ENCODE peak calls at places on chromosome 5, in seven cellular contexts. B is HepG2, X is H1, N is K562, Z is HCT116, E is SK-N-SH, T is GM12878. S is an unnamed sample.

GRCh38 chr5:164345173-164345572 is 839.8 kb downstream of the MAT2B start:
- DNase-seq in N (no peak), B (no peak), X (no peak), T (no peak), Z (no peak), E (no peak), S (peak; percentile 22)

GRCh38 chr5:172666251-172666650 is 25.2 kb downstream of the NEURL1B start:
- DNase-seq in T (no peak), N (peak; percentile 42), Z (no peak), X (no peak), B (peak; percentile 24), E (no peak), S (no peak)

GRCh38 chr5:862367-863243 is 11.8 kb upstream of the ZDHHC11 start:
- DNase-seq in B (no peak), E (no peak), X (no peak), Z (no peak), T (no peak), N (no peak), S (no peak)

GRCh38 chr5:130021000-130021399 is 116.7 kb downstream of the CHSY3 start:
- DNase-seq in T (no peak), X (no peak), B (no peak), E (no peak), Z (no peak), N (no peak), S (no peak)

GRCh38 chr5:64958757-64959391 is 190.1 kb downstream of the CWC27 start:
- DNase-seq in E (peak; percentile 11), T (no peak), N (peak; percentile 26), B (peak; percentile 11), Z (peak; percentile 7), X (no peak), S (peak; percentile 7)

GRCh38 chr5:169251685-169252084 is 49.3 kb downstream of the SLIT3 start:
- DNase-seq in B (no peak), T (no peak), E (peak; percentile 56), N (no peak), Z (no peak), X (no peak), S (no peak)

GRCh38 chr5:33474931-33475499 is 34.2 kb downstream of the TARS1 start:
- DNase-seq in N (peak; percentile 59), Z (no peak), T (no peak), X (no peak), E (no peak), B (no peak), S (no peak)

GRCh38 chr5:125148076-125148475 is 401.6 kb upstream of the ZNF608 start:
- DNase-seq in T (no peak), Z (no peak), B (no peak), N (no peak), E (no peak), X (no peak), S (no peak)

GRCh38 chr5:57435701-57436134 is 46.9 kb downstream of the ACTBL2 start:
- DNase-seq in Z (peak; percentile 37), T (no peak), X (no peak), B (peak; percentile 23), E (no peak), N (no peak), S (peak; percentile 83)

GRCh38 chr5:59810041-59810440 is 83.5 kb downstream of the PDE4D start:
- DNase-seq in X (no peak), N (peak; percentile 79), Z (peak; percentile 56), T (no peak), B (peak; percentile 16), E (peak; percentile 59), S (peak; percentile 87)

GRCh38 chr5:124162782-124163532 is 583.5 kb downstream of the ZNF608 start:
- DNase-seq in X (no peak), T (no peak), B (peak; percentile 49), N (no peak), Z (no peak), E (no peak), S (no peak)

GRCh38 chr5:115685966-115686691 is 60.3 kb upstream of the TMED7 start:
- DNase-seq in X (no peak), E (peak; percentile 6), B (no peak), T (no peak), Z (no peak), N (peak; percentile 5), S (peak; percentile 37)

GRCh38 chr5:20678814-20679298 is 690.9 kb upstream of the CDH18 start:
- DNase-seq in N (peak; percentile 12), X (no peak), T (no peak), E (no peak), Z (no peak), B (no peak), S (no peak)

DNA sequence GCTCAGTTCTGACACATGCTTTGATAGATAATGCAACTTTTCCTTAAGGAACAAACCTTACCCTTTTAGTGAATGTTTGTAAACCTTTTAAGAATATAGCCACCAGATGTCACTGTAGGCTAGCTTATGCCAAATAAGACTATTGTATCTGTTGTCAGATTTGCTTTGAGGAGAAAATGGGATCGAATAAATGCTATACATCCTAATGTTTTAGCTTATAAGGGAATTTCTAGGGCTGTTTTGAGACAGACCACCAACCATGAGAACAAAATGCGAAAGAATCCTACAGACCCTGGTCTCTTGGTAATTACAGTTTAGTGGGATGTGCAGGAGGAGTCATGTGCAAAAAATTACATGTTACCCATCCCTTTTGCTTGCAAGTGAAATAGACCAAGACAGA is 127.6 kb upstream of the NMUR2 start:
- DNase-seq in Z (peak; percentile 42), E (peak; percentile 16), T (peak; percentile 15), B (peak; percentile 33), N (peak; percentile 55), X (no peak), S (peak; percentile 55)
- TF ChIP-seq JUND in Z (no peak), E (no peak), T (no peak), B (no peak), N (no peak), X (no peak), S (no peak)

GRCh38 chr5:177592010-177592834 is at the start of gene TMED9:
- DNase-seq in B (peak; percentile 71), T (no peak), Z (peak; percentile 68), X (peak; percentile 60), E (peak; percentile 95), N (peak; percentile 92), S (peak; percentile 91)
- TF ChIP-seq JUND in B (peak; percentile 56), T (no peak), Z (no peak), X (no peak), E (no peak), N (peak; percentile 47), S (no peak)

DNA sequence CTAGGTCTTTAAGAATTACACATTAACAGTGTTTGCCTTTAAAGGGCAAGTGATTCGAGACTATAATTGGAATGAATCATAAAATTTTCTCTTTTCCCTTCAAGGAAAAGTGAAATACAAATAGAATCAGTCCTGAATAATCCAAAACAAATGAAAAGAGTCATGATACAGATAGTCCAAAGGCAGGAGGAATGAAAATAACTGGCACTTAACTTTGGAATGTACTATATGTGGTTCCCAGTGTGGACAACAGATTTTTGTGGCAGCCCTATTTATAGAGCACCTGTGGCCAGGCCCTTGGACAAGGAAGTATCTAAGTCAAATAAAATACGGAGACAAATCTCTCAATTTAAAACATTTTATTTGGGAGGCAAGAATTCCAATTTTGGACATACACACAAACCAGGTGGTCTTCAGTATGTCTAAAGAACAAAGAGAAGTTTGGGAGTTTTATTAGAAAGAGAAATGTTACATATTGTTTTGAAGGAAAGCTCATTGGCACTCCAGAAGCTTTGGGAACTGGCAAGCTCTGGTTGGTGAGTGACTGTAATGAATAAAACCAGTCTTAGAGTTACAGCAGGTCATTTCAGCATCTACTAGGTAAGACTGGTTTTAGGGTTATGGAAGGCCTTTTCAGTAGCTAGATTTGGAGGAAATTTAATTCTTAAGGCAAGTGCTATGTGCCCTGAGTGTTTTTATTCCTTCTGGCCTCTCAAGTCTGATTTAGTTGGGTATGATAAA is 116.0 kb upstream of the PAM start:
- DNase-seq in N (no peak), E (no peak), Z (no peak), T (no peak), X (no peak), B (no peak), S (no peak)
- TF ChIP-seq JUND in N (no peak), E (no peak), Z (no peak), T (no peak), X (no peak), B (no peak), S (no peak)

DNA sequence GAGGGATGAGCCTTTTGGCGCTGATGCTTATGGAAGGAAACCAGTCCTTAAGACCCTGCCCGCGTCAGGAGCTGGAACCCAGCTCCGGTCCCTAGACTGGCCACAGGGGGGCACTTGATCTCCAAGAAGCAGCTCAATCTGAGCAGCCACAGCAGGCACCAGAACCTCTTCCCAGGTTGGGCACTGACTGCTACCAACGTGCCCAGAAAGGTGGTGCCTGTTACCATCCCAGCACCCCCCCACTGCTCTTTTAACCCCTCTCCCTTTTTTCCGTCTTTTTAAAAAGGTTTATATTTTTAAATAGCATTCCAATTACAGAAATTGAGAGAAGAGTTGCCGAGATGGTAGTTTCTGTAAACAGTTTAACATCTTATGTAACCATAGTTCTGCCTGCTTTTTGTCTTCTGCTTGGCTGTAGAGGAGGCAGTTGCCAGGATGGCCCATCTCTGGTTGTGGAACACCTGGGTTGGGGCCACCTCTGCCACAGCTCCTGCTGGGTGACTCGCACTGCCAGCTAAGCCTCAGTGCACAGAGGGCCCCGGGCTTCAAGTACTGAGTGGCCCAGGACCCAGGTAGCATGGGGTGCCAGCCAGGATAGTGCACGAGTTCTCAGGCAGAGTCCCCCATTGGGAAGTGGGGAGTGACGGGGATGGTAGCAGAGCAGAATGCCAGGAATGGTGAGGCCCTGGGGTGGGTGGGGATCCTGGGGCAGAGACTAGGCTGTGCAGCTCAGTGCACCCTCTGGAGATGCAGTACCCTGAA is 62.8 kb downstream of the PFDN1 start:
- DNase-seq in N (peak; percentile 74), T (no peak), B (peak; percentile 43), X (peak; percentile 67), E (peak; percentile 67), Z (no peak), S (peak; percentile 64)
- TF ChIP-seq JUND in N (no peak), T (no peak), B (no peak), X (no peak), E (no peak), Z (no peak), S (no peak)

GRCh38 chr5:139390639-139391569 is 1.2 kb upstream of the MZB1 start:
- DNase-seq in N (no peak), B (no peak), X (no peak), Z (no peak), E (no peak), T (no peak), S (no peak)
- TF ChIP-seq JUND in N (no peak), B (no peak), X (no peak), Z (no peak), E (no peak), T (no peak), S (no peak)

GRCh38 chr5:139678751-139679750 is 30.9 kb downstream of the CXXC5 start:
- DNase-seq in B (no peak), Z (no peak), N (no peak), X (no peak), E (peak; percentile 56), T (no peak), S (no peak)

GRCh38 chr5:139676406-139676805 is 28.3 kb downstream of the CXXC5 start:
- DNase-seq in N (no peak), B (no peak), X (no peak), E (no peak), Z (no peak), T (no peak), S (no peak)

GRCh38 chr5:139676951-139677367 is 28.8 kb downstream of the CXXC5 start:
- DNase-seq in X (no peak), B (no peak), Z (no peak), N (no peak), T (no peak), E (peak; percentile 86), S (no peak)

GRCh38 chr5:139678283-139678613 is 30.1 kb downstream of the CXXC5 start:
- DNase-seq in E (no peak), T (no peak), B (no peak), N (no peak), X (no peak), Z (no peak), S (no peak)

GRCh38 chr5:139677404-139678282 is 29.5 kb downstream of the CXXC5 start:
- DNase-seq in T (no peak), Z (no peak), N (no peak), B (no peak), E (peak; percentile 91), X (no peak), S (no peak)
- TF ChIP-seq JUND in T (no peak), Z (no peak), N (no peak), B (no peak), E (no peak), X (no peak), S (no peak)

S was measured in T47D.